ENCODE peak calls at places on chromosomes 6 and 20, in six cellular contexts. Q is kidney tubule cell, A is germinal center, Z is heart right ventricle, W is hippocampal formation, F is LHCN-M2. N is an unnamed sample.

GRCh38 chr20:10216146-10216741 is 2.4 kb upstream of the SNAP25 start:
- DNase-seq in A (no peak), Z (no peak), F (no peak), W (no peak), Q (peak), N (no peak)

GRCh38 chr6:32984639-32985389 is 16.4 kb downstream of the BRD2 start:
- DNase-seq in A (peak), Q (peak), Z (peak), W (peak), F (peak), N (peak)

GRCh38 chr6:16769986-16770376 is 8.7 kb upstream of the ATXN1 start:
- DNase-seq in W (no peak), Q (no peak), Z (no peak), A (no peak), F (peak), N (no peak)

GRCh38 chr6:138105880-138106664 is 1.1 kb downstream of the PERP start:
- DNase-seq in W (no peak), A (no peak), Q (peak), Z (no peak), F (no peak), N (no peak)

GRCh38 chr20:13449868-13450441 is 188.8 kb downstream of the TASP1 start:
- DNase-seq in F (no peak), A (no peak), W (no peak), Q (no peak), Z (no peak), N (no peak)

GRCh38 chr6:165646484-165646883 is 16.6 kb downstream of the PDE10A start:
- DNase-seq in Q (no peak), Z (no peak), A (no peak), F (no peak), W (no peak), N (no peak)

GRCh38 chr6:23559587-23560343 is 566.2 kb upstream of the NRSN1 start:
- DNase-seq in Q (no peak), Z (peak), W (no peak), F (no peak), A (no peak), N (no peak)

GRCh38 chr6:21601341-21601740 is 7.8 kb downstream of the SOX4 start:
- DNase-seq in W (no peak), F (no peak), A (no peak), Z (no peak), Q (no peak), N (no peak)

GRCh38 chr20:60137657-60138245 is 179.5 kb downstream of the CDH26 start:
- DNase-seq in Z (no peak), Q (peak), A (peak), W (no peak), F (no peak), N (no peak)

GRCh38 chr6:71489736-71490135 is 201.1 kb downstream of the OGFRL1 start:
- DNase-seq in Z (no peak), Q (peak), F (peak), W (no peak), A (no peak), N (no peak)

GRCh38 chr20:36847009-36847709 is 28.8 kb upstream of the TLDC2 start:
- DNase-seq in W (peak), A (no peak), Q (peak), Z (peak), F (peak), N (peak)

N was measured in thoracic aorta.